ENCODE peak calls at places on chromosomes 5 and 9, in four cellular contexts. One of them, this sample, is unnamed.

GRCh38 chr5:139104577-139105271 is 93.4 kb downstream of the SIL1 start:
- DNase-seq in HepG2: no peak
- DNase-seq in K562: no peak
- DNase-seq in WTC11: no peak
- DNase-seq in this sample: no peak

GRCh38 chr5:95759634-95760033 is 28.5 kb downstream of the RHOBTB3 start:
- DNase-seq in HepG2: peak; percentile 95
- DNase-seq in K562: no peak
- DNase-seq in WTC11: no peak
- DNase-seq in this sample: no peak

GRCh38 chr9:18754537-18754936 is 278.5 kb downstream of the SAXO1 start:
- DNase-seq in HepG2: no peak
- DNase-seq in K562: no peak
- DNase-seq in WTC11: no peak
- DNase-seq in this sample: no peak

GRCh38 chr5:83745821-83746220 is 25.2 kb upstream of the HAPLN1 start:
- DNase-seq in HepG2: no peak
- DNase-seq in K562: no peak
- DNase-seq in WTC11: no peak
- DNase-seq in this sample: no peak

GRCh38 chr5:76365558-76365957 is 37.5 kb upstream of the IQGAP2 start:
- DNase-seq in HepG2: no peak
- DNase-seq in K562: no peak
- DNase-seq in WTC11: no peak
- DNase-seq in this sample: no peak

GRCh38 chr5:94064025-94064424 is 322.6 kb upstream of the POU5F2 start:
- DNase-seq in HepG2: no peak
- DNase-seq in K562: no peak
- DNase-seq in WTC11: no peak
- DNase-seq in this sample: no peak

GRCh38 chr5:10503997-10504761 is 59.7 kb upstream of the ANKRD33B start:
- DNase-seq in HepG2: peak; percentile 41
- DNase-seq in K562: peak; percentile 95
- DNase-seq in WTC11: no peak
- DNase-seq in this sample: peak; percentile 49

GRCh38 chr9:111752455-111752854 is 42.3 kb downstream of the SHOC1 start:
- DNase-seq in HepG2: no peak
- DNase-seq in K562: no peak
- DNase-seq in WTC11: no peak
- DNase-seq in this sample: no peak

GRCh38 chr9:75797181-75797580 is 93.3 kb upstream of the PCSK5 start:
- DNase-seq in HepG2: no peak
- DNase-seq in K562: no peak
- DNase-seq in WTC11: no peak
- DNase-seq in this sample: no peak

GRCh38 chr9:129509508-129509907 is 111.4 kb downstream of the C9orf50 start:
- DNase-seq in HepG2: no peak
- DNase-seq in K562: no peak
- DNase-seq in WTC11: no peak
- DNase-seq in this sample: no peak

GRCh38 chr5:33441241-33441844 is 578 bp downstream of the TARS1 start:
- DNase-seq in HepG2: peak; percentile 70
- DNase-seq in K562: peak; percentile 92
- DNase-seq in WTC11: no peak
- DNase-seq in this sample: peak; percentile 17

GRCh38 chr5:1732238-1732880 is 67.3 kb downstream of the MRPL36 start:
- DNase-seq in HepG2: no peak
- DNase-seq in K562: no peak
- DNase-seq in WTC11: no peak
- DNase-seq in this sample: peak; percentile 6

GRCh38 chr5:31741496-31741895 is 102.6 kb downstream of the PDZD2 start:
- DNase-seq in HepG2: no peak
- DNase-seq in K562: no peak
- DNase-seq in WTC11: no peak
- DNase-seq in this sample: no peak

GRCh38 chr9:135338546-135338945 is 141.0 kb upstream of the PPP1R26 start:
- DNase-seq in HepG2: no peak
- DNase-seq in K562: no peak
- DNase-seq in WTC11: peak; percentile 5
- DNase-seq in this sample: no peak

GRCh38 chr5:176889321-176890280 is 9.5 kb downstream of the HK3 start:
- DNase-seq in HepG2: no peak
- DNase-seq in K562: no peak
- DNase-seq in WTC11: no peak
- DNase-seq in this sample: peak; percentile 24

GRCh38 chr9:130110596-130111021 is 56.9 kb downstream of the GPR107 start:
- DNase-seq in HepG2: no peak
- DNase-seq in K562: no peak
- DNase-seq in WTC11: no peak
- DNase-seq in this sample: no peak

GRCh38 chr9:129904734-129905133 is 69.5 kb downstream of the USP20 start:
- DNase-seq in HepG2: no peak
- DNase-seq in K562: no peak
- DNase-seq in WTC11: no peak
- DNase-seq in this sample: no peak

GRCh38 chr9:75960561-75960960 is 70.1 kb downstream of the PCSK5 start:
- DNase-seq in HepG2: no peak
- DNase-seq in K562: no peak
- DNase-seq in WTC11: no peak
- DNase-seq in this sample: no peak

GRCh38 chr5:151483647-151484046 is 36.2 kb downstream of the SLC36A1 start:
- DNase-seq in HepG2: no peak
- DNase-seq in K562: no peak
- DNase-seq in WTC11: no peak
- DNase-seq in this sample: peak; percentile 29

GRCh38 chr5:175847061-175847460 is 24.3 kb upstream of the CPLX2 start:
- DNase-seq in HepG2: no peak
- DNase-seq in K562: no peak
- DNase-seq in WTC11: no peak
- DNase-seq in this sample: no peak

GRCh38 chr9:1094749-1095148 is 44.6 kb downstream of the DMRT2 start:
- DNase-seq in HepG2: no peak
- DNase-seq in K562: no peak
- DNase-seq in WTC11: no peak
- DNase-seq in this sample: no peak

GRCh38 chr9:135076143-135076875 is 11.2 kb upstream of the OLFM1 start:
- DNase-seq in HepG2: no peak
- DNase-seq in K562: no peak
- DNase-seq in WTC11: no peak
- DNase-seq in this sample: peak; percentile 66

GRCh38 chr5:370959-371810 is 49.7 kb downstream of the AHRR start:
- DNase-seq in HepG2: no peak
- DNase-seq in K562: no peak
- DNase-seq in WTC11: peak; percentile 11
- DNase-seq in this sample: no peak

GRCh38 chr9:133455936-133456335 is 3.8 kb upstream of the CACFD1 start:
- DNase-seq in HepG2: no peak
- DNase-seq in K562: no peak
- DNase-seq in WTC11: no peak
- DNase-seq in this sample: no peak

GRCh38 chr5:143402464-143403356 is 776 bp downstream of the NR3C1 start:
- DNase-seq in HepG2: peak; percentile 34
- DNase-seq in K562: peak; percentile 81
- DNase-seq in WTC11: peak; percentile 52
- DNase-seq in this sample: peak; percentile 71

GRCh38 chr9:93126825-93127368 is 7.2 kb downstream of the NINJ1 start:
- DNase-seq in HepG2: peak; percentile 88
- DNase-seq in K562: no peak
- DNase-seq in WTC11: no peak
- DNase-seq in this sample: peak; percentile 73

GRCh38 chr9:82109626-82110025 is 121.1 kb downstream of the SPATA31D1 start:
- DNase-seq in HepG2: no peak
- DNase-seq in K562: no peak
- DNase-seq in WTC11: no peak
- DNase-seq in this sample: no peak

GRCh38 chr9:125262217-125262991 is 778 bp downstream of the GAPVD1 start:
- DNase-seq in HepG2: peak; percentile 15
- DNase-seq in K562: peak; percentile 77
- DNase-seq in WTC11: no peak
- DNase-seq in this sample: no peak
- TF ChIP-seq FOXJ3 in HepG2: no peak
- TF ChIP-seq FOXJ3 in K562: no peak
- TF ChIP-seq FOXJ3 in WTC11: no peak
- TF ChIP-seq FOXJ3 in this sample: no peak

GRCh38 chr5:90484540-90484939 is 9.9 kb downstream of the POLR3G start:
- DNase-seq in HepG2: no peak
- DNase-seq in K562: no peak
- DNase-seq in WTC11: no peak
- DNase-seq in this sample: no peak

GRCh38 chr5:90479611-90480385 is 5.1 kb downstream of the POLR3G start:
- DNase-seq in HepG2: no peak
- DNase-seq in K562: no peak
- DNase-seq in WTC11: no peak
- DNase-seq in this sample: no peak

GRCh38 chr5:90480699-90481098 is 6.0 kb downstream of the POLR3G start:
- DNase-seq in HepG2: no peak
- DNase-seq in K562: peak; percentile 25
- DNase-seq in WTC11: no peak
- DNase-seq in this sample: no peak

GRCh38 chr5:90477816-90478215 is 3.2 kb downstream of the POLR3G start:
- DNase-seq in HepG2: no peak
- DNase-seq in K562: no peak
- DNase-seq in WTC11: no peak
- DNase-seq in this sample: no peak

DNA sequence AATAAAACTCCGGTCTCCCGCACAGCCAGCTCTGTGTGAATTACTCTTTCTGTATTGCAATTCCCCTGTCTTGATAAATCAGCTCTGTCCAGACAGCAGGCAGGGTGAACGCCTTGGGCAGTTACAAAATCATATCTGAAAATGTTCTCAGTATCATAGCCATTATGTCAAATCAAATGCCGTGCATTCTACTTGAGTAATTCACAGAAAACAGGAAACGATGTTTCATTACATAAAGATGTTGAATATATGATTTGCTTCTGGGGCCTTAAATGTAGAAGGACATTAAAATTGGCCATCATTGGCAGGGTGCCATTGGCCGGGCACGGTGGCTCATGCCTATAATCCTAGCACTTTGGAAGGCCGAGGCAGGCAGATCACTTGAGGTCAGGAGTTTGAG is 8.5 kb downstream of the POLR3G start:
- DNase-seq in HepG2: no peak
- DNase-seq in K562: no peak
- DNase-seq in WTC11: no peak
- DNase-seq in this sample: no peak
- TF ChIP-seq FOXJ3 in HepG2: no peak
- TF ChIP-seq FOXJ3 in K562: no peak
- TF ChIP-seq FOXJ3 in WTC11: no peak
- TF ChIP-seq FOXJ3 in this sample: no peak

DNA sequence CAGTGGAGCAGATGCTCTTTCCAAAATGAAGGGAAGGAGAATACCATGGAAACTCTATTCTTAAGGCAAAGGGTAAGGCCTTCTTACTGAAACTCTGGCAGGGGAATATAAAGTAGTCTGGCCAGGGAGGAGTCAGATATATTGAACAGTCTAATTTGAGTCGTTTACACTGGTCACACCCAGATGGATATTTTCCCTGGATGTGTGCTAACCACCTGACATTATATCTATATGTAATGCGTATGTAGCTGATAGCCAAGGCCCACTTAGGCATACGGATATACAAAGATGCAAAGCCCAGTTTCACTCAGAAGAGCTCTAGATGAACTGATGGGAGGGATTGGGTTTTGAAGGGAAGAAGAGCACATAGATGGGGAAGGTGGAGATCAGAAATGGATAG is 7.0 kb downstream of the TDRD7 start:
- DNase-seq in HepG2: no peak
- DNase-seq in K562: no peak
- DNase-seq in WTC11: no peak
- DNase-seq in this sample: no peak
- TF ChIP-seq FOXJ3 in HepG2: no peak
- TF ChIP-seq FOXJ3 in K562: no peak
- TF ChIP-seq FOXJ3 in WTC11: no peak
- TF ChIP-seq FOXJ3 in this sample: no peak

GRCh38 chr9:131708613-131709002 is 31.3 kb downstream of the RAPGEF1 start:
- DNase-seq in HepG2: no peak
- DNase-seq in K562: no peak
- DNase-seq in WTC11: no peak
- DNase-seq in this sample: no peak

GRCh38 chr9:131707050-131707449 is 32.8 kb downstream of the RAPGEF1 start:
- DNase-seq in HepG2: no peak
- DNase-seq in K562: no peak
- DNase-seq in WTC11: no peak
- DNase-seq in this sample: no peak

GRCh38 chr9:131709741-131710499 is 30.0 kb downstream of the RAPGEF1 start:
- DNase-seq in HepG2: no peak
- DNase-seq in K562: no peak
- DNase-seq in WTC11: no peak
- DNase-seq in this sample: no peak

GRCh38 chr9:131706608-131706970 is 33.3 kb downstream of the RAPGEF1 start:
- DNase-seq in HepG2: peak; percentile 74
- DNase-seq in K562: no peak
- DNase-seq in WTC11: no peak
- DNase-seq in this sample: no peak

GRCh38 chr9:131707677-131708612 is 31.9 kb downstream of the RAPGEF1 start:
- DNase-seq in HepG2: no peak
- DNase-seq in K562: peak; percentile 74
- DNase-seq in WTC11: no peak
- DNase-seq in this sample: no peak
- TF ChIP-seq FOXJ3 in HepG2: no peak
- TF ChIP-seq FOXJ3 in K562: no peak
- TF ChIP-seq FOXJ3 in WTC11: no peak
- TF ChIP-seq FOXJ3 in this sample: no peak

This sample was measured in SK-N-SH.